ENCODE peak calls at places on chromosomes 16 and 17, in nine cellular contexts. O is stimulated activated naive CD4-positive, alpha-beta T cell; W is MM.1S; Y is WTC11; S is CD4-positive, alpha-beta memory T cell; U is NCI-H1930; F is adipocyte; N is fibroblast of mammary gland; B is stimulated activated CD8-positive, alpha-beta memory T cell treated with anti-CD3 and anti-CD28 coated beads, Interleukin-4, amount 100 ng/mL, for 4 hours. A is an unnamed sample.

GRCh38 chr17:48954300-48954755 is 9.7 kb upstream of the SNF8 start:
- DNase-seq in O (no peak), W (no peak), Y (peak; percentile 68), S (no peak), U (peak; percentile 24), F (peak; percentile 60), N (peak; percentile 65), B (no peak), A (no peak)

GRCh38 chr16:57531253-57531575 is 5.2 kb downstream of the CCDC102A start:
- DNase-seq in O (no peak), W (no peak), Y (peak; percentile 5), S (no peak), U (no peak), F (no peak), N (no peak), B (no peak), A (no peak)

GRCh38 chr16:15518412-15519351 is 84.3 kb downstream of the BMERB1 start:
- DNase-seq in O (no peak), W (no peak), Y (no peak), S (no peak), U (no peak), F (peak; percentile 36), N (peak; percentile 63), B (no peak), A (no peak)

GRCh38 chr17:28285965-28286364 is 33.0 kb upstream of the TMEM97 start:
- DNase-seq in O (no peak), W (no peak), Y (no peak), S (no peak), U (no peak), F (no peak), N (no peak), B (no peak), A (no peak)

GRCh38 chr17:35740997-35741931 is 9.8 kb downstream of the RASL10B start:
- DNase-seq in O (peak; percentile 10), W (no peak), Y (peak; percentile 62), S (peak; percentile 10), U (peak; percentile 57), F (no peak), N (no peak), B (no peak), A (no peak)

GRCh38 chr17:54903375-54903774 is 2.7 kb downstream of the TOM1L1 start:
- DNase-seq in O (no peak), W (no peak), Y (no peak), S (no peak), U (no peak), F (peak; percentile 37), N (peak; percentile 15), B (no peak), A (no peak)

GRCh38 chr16:82675300-82675699 is 48.5 kb downstream of the CDH13 start:
- DNase-seq in O (no peak), W (no peak), Y (no peak), S (no peak), U (no peak), F (no peak), N (no peak), B (no peak), A (no peak)

GRCh38 chr17:41697122-41697962 is 8.7 kb downstream of the EIF1 start:
- DNase-seq in O (no peak), W (peak; percentile 74), Y (no peak), S (no peak), U (no peak), F (peak; percentile 51), N (peak; percentile 81), B (no peak), A (no peak)

GRCh38 chr17:73261952-73262675 is 434 bp upstream of the CPSF4L start:
- DNase-seq in O (no peak), W (no peak), Y (no peak), S (no peak), U (no peak), F (no peak), N (no peak), B (no peak), A (no peak)

GRCh38 chr16:85475691-85476300 is 137.3 kb upstream of the GSE1 start:
- DNase-seq in O (no peak), W (no peak), Y (no peak), S (no peak), U (no peak), F (no peak), N (no peak), B (no peak), A (no peak)

GRCh38 chr16:55499951-55500350 is 8.9 kb upstream of the LPCAT2 start:
- DNase-seq in O (peak; percentile 6), W (no peak), Y (no peak), S (no peak), U (no peak), F (peak; percentile 97), N (peak; percentile 96), B (no peak), A (no peak)

GRCh38 chr17:47694818-47695663 is 1.1 kb downstream of the TBKBP1 start:
- DNase-seq in O (peak; percentile 26), W (no peak), Y (no peak), S (no peak), U (no peak), F (peak; percentile 70), N (peak; percentile 62), B (no peak), A (peak; percentile 56)

GRCh38 chr17:77314601-77315000 is 173.8 kb downstream of the SEC14L1 start:
- DNase-seq in O (no peak), W (no peak), Y (no peak), S (no peak), U (no peak), F (no peak), N (no peak), B (no peak), A (no peak)

GRCh38 chr17:21287703-21288449 is 3.4 kb downstream of the MAP2K3 start:
- DNase-seq in O (peak; percentile 94), W (peak; percentile 96), Y (no peak), S (peak; percentile 95), U (no peak), F (peak; percentile 96), N (peak; percentile 95), B (peak; percentile 94), A (no peak)

GRCh38 chr16:57628008-57628781 is at the start of gene ADGRG1:
- DNase-seq in O (no peak), W (no peak), Y (peak; percentile 54), S (no peak), U (no peak), F (peak; percentile 94), N (peak; percentile 94), B (no peak), A (peak; percentile 54)

GRCh38 chr16:23587726-23588125 is 8.4 kb downstream of the NDUFAB1 start:
- DNase-seq in O (no peak), W (no peak), Y (no peak), S (no peak), U (no peak), F (peak; percentile 51), N (peak; percentile 88), B (no peak), A (no peak)

GRCh38 chr17:63338272-63338671 is 107.8 kb downstream of the CYB561 start:
- DNase-seq in O (no peak), W (no peak), Y (no peak), S (no peak), U (no peak), F (peak; percentile 63), N (peak; percentile 41), B (no peak), A (no peak)

GRCh38 chr16:473046-474043 is 47.9 kb downstream of the RAB11FIP3 start:
- DNase-seq in O (no peak), W (no peak), Y (no peak), S (no peak), U (no peak), F (no peak), N (no peak), B (no peak), A (no peak)